ENCODE peak calls at places on chromosomes 16 and 17, in four cellular contexts. L, R, H and F are unnamed samples.

GRCh38 chr17:82086941-82087906 is 10.8 kb downstream of the FASN start:
- DNase-seq in H (no peak), L (no peak), R (no peak), F (no peak)

GRCh38 chr16:1333149-1333812 is at the start of gene BAIAP3:
- DNase-seq in H (no peak), R (no peak), L (no peak), F (peak)

GRCh38 chr16:14007460-14007859 is 63.7 kb upstream of the MRTFB start:
- DNase-seq in L (no peak), R (no peak), H (no peak), F (peak)

GRCh38 chr16:11914759-11915643 is 755 bp downstream of the GSPT1 start:
- DNase-seq in L (peak), R (no peak), H (peak), F (peak)

GRCh38 chr17:32810690-32811089 is 66.2 kb downstream of the MYO1D start:
- DNase-seq in L (no peak), R (no peak), H (no peak), F (peak)

GRCh38 chr16:75238132-75238852 is 13.1 kb downstream of the BCAR1 start:
- DNase-seq in L (no peak), R (peak), H (no peak), F (peak)

GRCh38 chr17:83012873-83013778 is 66.3 kb upstream of the METRNL start:
- DNase-seq in L (no peak), H (no peak), R (no peak), F (no peak)

GRCh38 chr16:85613609-85614337 is 651 bp downstream of the GSE1 start:
- DNase-seq in H (peak), R (no peak), L (no peak), F (peak)

GRCh38 chr16:54655171-54655590 is 275.5 kb upstream of the IRX5 start:
- DNase-seq in H (no peak), L (no peak), R (no peak), F (peak)

GRCh38 chr17:62703776-62704380 is 76.4 kb downstream of the MRC2 start:
- DNase-seq in H (peak), R (peak), L (no peak), F (peak)

GRCh38 chr16:24504467-24505345 is 34.7 kb upstream of the RBBP6 start:
- DNase-seq in L (peak), R (peak), H (peak), F (peak)

GRCh38 chr16:81778231-81778630 is 860 bp upstream of the PLCG2 start:
- DNase-seq in L (no peak), H (no peak), R (no peak), F (no peak)

GRCh38 chr16:12330541-12330940 is 354.0 kb downstream of the SNX29 start:
- DNase-seq in R (no peak), H (no peak), L (no peak), F (no peak)

GRCh38 chr17:38341035-38341721 is 2.6 kb downstream of the GPR179 start:
- DNase-seq in L (no peak), H (no peak), R (no peak), F (peak)

GRCh38 chr17:75643033-75644017 is 10.1 kb downstream of the SMIM5 start:
- DNase-seq in L (no peak), R (no peak), H (no peak), F (no peak)

GRCh38 chr17:73323622-73324455 is 12.0 kb upstream of the CDC42EP4 start:
- DNase-seq in R (no peak), H (no peak), L (no peak), F (no peak)

GRCh38 chr16:31072540-31073072 is 1.4 kb downstream of the ZNF668 start:
- DNase-seq in L (no peak), H (no peak), R (no peak), F (peak)

GRCh38 chr17:11935734-11936406 is 61.4 kb downstream of the ZNF18 start:
- DNase-seq in L (no peak), R (no peak), H (peak), F (peak)

GRCh38 chr17:44940321-44940720 is 7.3 kb downstream of the KIF18B start:
- DNase-seq in R (no peak), H (no peak), L (no peak), F (no peak)

GRCh38 chr16:57029161-57030160 is 40.1 kb downstream of the NLRC5 start:
- DNase-seq in H (peak), L (no peak), R (no peak), F (no peak)

GRCh38 chr16:23435500-23435899 is 17.5 kb downstream of the COG7 start:
- DNase-seq in H (peak), R (peak), L (peak), F (peak)

GRCh38 chr16:60077791-60078280 is 1343.7 kb upstream of the GOT2 start:
- DNase-seq in R (no peak), H (no peak), L (no peak), F (no peak)

GRCh38 chr16:71794018-71794417 is 14.6 kb downstream of the AP1G1 start:
- DNase-seq in L (no peak), H (no peak), R (no peak), F (no peak)

GRCh38 chr16:4392382-4393242 is 21.0 kb downstream of the VASN start:
- DNase-seq in L (no peak), R (no peak), H (no peak), F (peak)

GRCh38 chr17:59848778-59849177 is 44.0 kb downstream of the TUBD1 start:
- DNase-seq in H (peak), R (no peak), L (peak), F (no peak)

GRCh38 chr16:85234310-85235235 is 122.3 kb upstream of the CIBAR2 start:
- DNase-seq in R (no peak), L (no peak), H (no peak), F (peak)

GRCh38 chr16:66660422-66661209 is 35.9 kb downstream of the CMTM4 start:
- DNase-seq in L (no peak), R (peak), H (no peak), F (peak)

GRCh38 chr17:70225272-70225671 is 55.9 kb downstream of the KCNJ2 start:
- DNase-seq in L (no peak), R (no peak), H (no peak), F (no peak)

GRCh38 chr16:3030872-3031212 is 5.9 kb downstream of the BICDL2 start:
- DNase-seq in R (no peak), L (no peak), H (no peak), F (no peak)

GRCh38 chr16:11536104-11536866 is 50.4 kb downstream of the LITAF start:
- DNase-seq in R (no peak), H (no peak), L (no peak), F (no peak)

GRCh38 chr17:50198026-50198669 is 3.3 kb downstream of the COL1A1 start:
- DNase-seq in R (peak), L (peak), H (peak), F (peak)